ENCODE peak calls at places on chromosome X, in ten cellular contexts. M, T, J, I, F, D, Q, S, B and A are unnamed samples.
A peak's percentile ranks its signal among the peaks of the same experiment; 100 is the strongest.

GRCh38 chrX:134688181-134688580 is 29.9 kb upstream of the PLAC1 start:
- DNase-seq in B (no peak), I (no peak), J (no peak), F (no peak), D (no peak), Q (no peak), T (no peak), S (no peak), M (no peak), A (no peak)

GRCh38 chrX:34915463-34916225 is 27.0 kb upstream of the FAM47B start:
- DNase-seq in S (no peak), Q (no peak), D (no peak), M (no peak), T (no peak), J (no peak), F (no peak), I (no peak), B (no peak), A (no peak)

GRCh38 chrX:136157187-136157586 is 9.9 kb downstream of the FHL1 start:
- DNase-seq in I (no peak), Q (no peak), D (no peak), S (no peak), J (no peak), F (no peak), B (no peak), T (no peak), M (no peak), A (no peak)

GRCh38 chrX:136906921-136907510 is 26.5 kb upstream of the RBMX start:
- DNase-seq in J (no peak), S (no peak), B (no peak), I (no peak), F (no peak), D (no peak), T (no peak), M (no peak), Q (no peak), A (no peak)

GRCh38 chrX:17425151-17425550 is 50.2 kb downstream of the NHS start:
- DNase-seq in D (no peak), B (no peak), I (no peak), Q (no peak), F (no peak), T (no peak), J (no peak), M (peak; percentile 14), S (no peak), A (no peak)

GRCh38 chrX:79078114-79078513 is 66.4 kb upstream of the GPR174 start:
- DNase-seq in I (no peak), F (no peak), S (no peak), M (no peak), T (no peak), D (no peak), J (no peak), Q (no peak), B (no peak), A (no peak)

GRCh38 chrX:130523460-130524394 is 121.9 kb downstream of the RBMX2 start:
- DNase-seq in J (no peak), S (no peak), F (peak; percentile 29), D (peak; percentile 0), B (no peak), T (peak; percentile 36), Q (no peak), M (no peak), I (peak; percentile 16), A (no peak)

GRCh38 chrX:151825927-151826471 is 86.7 kb upstream of the MAGEA4 start:
- DNase-seq in J (peak; percentile 74), Q (peak; percentile 34), I (no peak), F (no peak), S (no peak), B (peak; percentile 98), D (no peak), M (peak; percentile 58), T (peak; percentile 27), A (no peak)

GRCh38 chrX:16603822-16604221 is 46.1 kb upstream of the S100G start:
- DNase-seq in F (no peak), J (no peak), B (no peak), I (no peak), S (no peak), M (no peak), D (no peak), T (no peak), Q (no peak), A (peak; percentile 8)

DNA sequence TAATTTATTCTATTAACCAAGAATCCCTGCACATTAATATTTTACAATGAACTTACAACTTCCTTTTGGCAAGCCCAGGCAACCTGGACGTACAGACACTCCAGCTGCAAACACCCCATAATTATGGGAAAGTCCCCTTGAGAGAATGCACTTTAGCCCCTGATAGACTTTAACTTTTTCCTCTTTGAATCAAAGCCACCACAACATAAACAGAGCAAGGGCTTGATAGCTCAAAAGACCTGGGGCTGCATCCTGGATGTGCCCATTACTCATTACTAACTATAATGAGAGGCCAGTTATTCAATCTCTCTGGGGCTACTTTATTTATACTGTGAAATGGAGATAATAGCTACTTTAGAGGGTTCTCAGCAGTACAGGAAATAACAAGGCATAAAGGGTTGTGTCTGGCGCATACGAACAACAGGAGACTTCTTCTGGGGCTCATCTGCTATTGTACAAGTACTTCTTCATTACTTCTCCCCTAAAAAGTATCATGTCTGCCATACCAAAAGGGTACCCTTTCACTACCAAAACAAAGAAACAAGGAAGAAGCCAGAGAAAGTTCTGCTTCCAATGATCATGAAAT is 54.9 kb downstream of the CASK start:
- DNase-seq in S (no peak), D (no peak), B (no peak), M (no peak), T (no peak), J (no peak), Q (no peak), I (no peak), F (no peak), A (no peak)
- H3K4me3 ChIP-seq in S (no peak overlapping the region), D (no peak overlapping the region), B (no peak overlapping the region), M (no peak overlapping the region), T (no peak overlapping the region), J (no peak overlapping the region), Q (no peak overlapping the region), I (no peak overlapping the region), F (no peak overlapping the region), A (no peak overlapping the region)

GRCh38 chrX:148498067-148498466 is 2.4 kb upstream of the AFF2 start:
- DNase-seq in Q (no peak), F (no peak), M (no peak), S (no peak), J (no peak), I (no peak), B (no peak), T (no peak), D (no peak), A (no peak)

GRCh38 chrX:148504412-148504950 is 4.1 kb downstream of the AFF2 start:
- DNase-seq in D (peak; percentile 26), T (no peak), Q (no peak), B (no peak), S (no peak), M (no peak), J (no peak), F (no peak), I (no peak), A (no peak)

GRCh38 chrX:148500428-148501120 is at the start of gene AFF2:
- DNase-seq in S (peak; percentile 9), F (peak; percentile 20), I (peak; percentile 4), B (no peak), Q (no peak), M (no peak), T (peak; percentile 23), J (no peak), D (peak; percentile 37), A (peak; percentile 34)

GRCh38 chrX:148501121-148502066 is 977 bp downstream of the AFF2 start:
- DNase-seq in T (no peak), J (no peak), S (no peak), F (no peak), I (peak; percentile 1), D (peak; percentile 35), M (no peak), B (no peak), Q (no peak), A (no peak)

DNA sequence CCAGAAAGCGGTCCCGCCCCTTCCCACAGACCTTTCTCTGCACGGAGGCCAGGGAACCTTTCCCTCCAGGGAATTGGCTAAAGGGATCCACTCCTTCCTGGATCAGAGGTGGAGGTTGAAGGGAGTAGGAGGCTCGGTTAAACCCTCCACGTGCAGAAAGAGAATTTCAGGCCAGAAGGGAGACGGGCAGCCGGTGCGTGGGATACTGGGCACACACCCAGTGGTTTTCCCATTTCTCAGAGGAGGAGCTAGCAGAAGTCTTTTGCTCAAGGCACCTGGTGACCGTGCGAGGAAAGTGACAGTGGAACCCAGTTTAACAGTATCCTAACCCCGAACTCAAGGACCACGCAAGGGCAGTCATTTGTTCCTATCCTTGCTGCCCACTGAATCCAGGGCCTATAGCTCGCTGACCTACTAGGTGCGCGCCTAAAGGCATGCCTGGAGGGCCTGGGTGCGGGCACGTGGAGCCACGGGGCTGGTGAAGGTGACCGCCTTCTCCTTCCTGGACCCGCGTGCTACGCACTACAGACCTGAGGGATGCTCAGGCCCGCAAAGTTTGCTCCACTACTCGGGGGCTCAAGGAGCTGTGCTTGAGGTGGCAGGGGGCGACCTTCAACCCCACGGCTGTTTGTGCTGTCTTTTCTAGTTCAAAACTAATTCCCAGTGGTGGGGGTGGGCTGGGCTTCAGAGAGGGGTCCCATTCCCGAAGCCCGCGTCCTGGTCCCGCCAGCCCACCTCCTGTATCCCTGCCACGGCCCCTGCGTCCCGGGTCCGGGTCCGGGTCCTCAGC is 584 bp upstream of the AFF2 start:
- DNase-seq in T (no peak), M (no peak), F (no peak), J (no peak), I (no peak), B (no peak), Q (no peak), S (no peak), D (no peak), A (no peak)
- H3K4me3 ChIP-seq in T (peak overlapping the region; percentile 32), M (no peak overlapping the region), F (peak overlapping the region; percentile 41), J (peak overlapping the region; percentile 43), I (peak overlapping the region; percentile 23), B (no peak overlapping the region), Q (peak overlapping the region; percentile 20), S (peak overlapping the region; percentile 39), D (no peak overlapping the region), A (no peak overlapping the region)

DNA sequence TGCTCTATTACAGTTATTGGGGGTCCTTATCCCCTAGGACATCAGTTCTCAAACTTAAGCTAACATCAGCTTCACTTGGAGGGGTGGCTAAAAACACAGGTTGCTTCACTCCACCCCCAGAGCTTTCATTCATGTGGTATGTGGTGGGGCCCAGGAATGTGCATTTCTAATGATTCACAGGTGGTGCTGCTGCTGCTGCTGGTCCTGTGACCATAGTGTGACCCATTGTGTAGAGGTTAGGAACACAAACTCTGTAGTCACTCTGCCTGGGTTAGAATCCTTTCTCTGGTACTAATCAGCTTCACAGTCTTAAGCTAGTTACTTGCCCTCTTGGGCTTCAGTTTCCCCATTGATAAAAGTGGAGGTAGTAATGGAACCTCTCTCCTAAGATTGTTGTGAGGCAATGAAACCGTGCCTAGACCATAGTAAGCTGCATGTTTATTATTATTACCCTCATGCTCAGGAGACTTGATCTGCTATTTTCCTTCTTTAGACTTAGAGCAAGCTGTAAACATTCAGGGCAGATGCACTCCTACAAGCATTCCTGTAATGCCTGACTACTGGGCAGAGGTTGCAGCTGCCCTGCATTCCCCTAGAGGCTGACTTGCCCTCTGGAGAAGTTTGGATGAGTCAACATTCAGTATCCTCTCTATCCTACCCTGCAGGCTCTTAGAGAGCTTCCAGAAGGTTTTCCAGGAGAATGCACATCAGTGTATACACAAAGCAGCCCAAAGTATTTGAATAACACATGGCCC is 94.1 kb upstream of the ACSL4 start:
- DNase-seq in J (peak; percentile 64), T (peak; percentile 19), I (no peak), M (no peak), F (no peak), D (no peak), S (no peak), B (peak; percentile 73), Q (peak; percentile 88), A (no peak)
- H3K4me3 ChIP-seq in J (no peak overlapping the region), T (no peak overlapping the region), I (no peak overlapping the region), M (no peak overlapping the region), F (no peak overlapping the region), D (no peak overlapping the region), S (no peak overlapping the region), B (no peak overlapping the region), Q (no peak overlapping the region), A (no peak overlapping the region)

GRCh38 chrX:113726466-113726865 is 857.4 kb upstream of the HTR2C start:
- DNase-seq in D (no peak), I (no peak), B (no peak), S (no peak), Q (no peak), F (no peak), T (no peak), M (no peak), J (no peak), A (no peak)
- H3K4me3 ChIP-seq in D (no peak overlapping the region), I (no peak overlapping the region), B (no peak overlapping the region), S (no peak overlapping the region), Q (no peak overlapping the region), F (no peak overlapping the region), T (no peak overlapping the region), M (no peak overlapping the region), J (no peak overlapping the region), A (no peak overlapping the region)